ENCODE peak calls at places on chromosomes 12 and 14, in five cellular contexts. X, T, B, M and I are unnamed samples.

GRCh38 chr12:44875417-44875953 is 630 bp downstream of the NELL2 start:
- DNase-seq in B (no peak), T (no peak), X (no peak), M (peak; percentile 7), I (no peak)

GRCh38 chr14:88515499-88516221 is 39.1 kb downstream of the PTPN21 start:
- DNase-seq in X (no peak), M (no peak), T (no peak), B (no peak), I (no peak)

GRCh38 chr14:72618424-72618823 is 275.5 kb downstream of the DPF3 start:
- DNase-seq in B (no peak), X (no peak), M (no peak), T (no peak), I (peak; percentile 9)

GRCh38 chr12:10571141-10571540 is 42.3 kb downstream of the MAGOHB start:
- DNase-seq in B (no peak), T (no peak), M (no peak), X (no peak), I (no peak)

GRCh38 chr14:21263284-21264024 is 5.8 kb downstream of the HNRNPC start:
- DNase-seq in T (no peak), M (no peak), B (no peak), X (no peak), I (no peak)

GRCh38 chr12:770474-770873 is 18.1 kb downstream of the WNK1 start:
- DNase-seq in M (no peak), B (no peak), T (no peak), X (peak; percentile 10), I (no peak)

GRCh38 chr14:38207830-38208815 is at the start of gene SSTR1:
- DNase-seq in M (peak; percentile 90), B (peak; percentile 23), T (no peak), X (no peak), I (peak; percentile 93)

GRCh38 chr12:65798903-65799302 is 25.4 kb upstream of the HMGA2 start:
- DNase-seq in B (no peak), M (no peak), T (no peak), X (no peak), I (no peak)

GRCh38 chr12:2779281-2779680 is 15.5 kb upstream of the FKBP4 start:
- DNase-seq in M (no peak), T (no peak), X (no peak), B (peak; percentile 10), I (no peak)

GRCh38 chr14:90641111-90642010 is 174.9 kb downstream of the TTC7B start:
- DNase-seq in M (no peak), X (no peak), B (no peak), T (no peak), I (no peak)

GRCh38 chr12:11171953-11172675 is 1.1 kb downstream of the SMIM10L1 start:
- DNase-seq in B (no peak), M (no peak), T (no peak), X (peak; percentile 25), I (no peak)

GRCh38 chr14:28101992-28102391 is 664.6 kb upstream of the FOXG1 start:
- DNase-seq in T (no peak), B (no peak), M (no peak), X (no peak), I (no peak)

GRCh38 chr14:91186515-91187066 is 57.9 kb downstream of the GPR68 start:
- DNase-seq in X (peak; percentile 72), B (no peak), T (no peak), M (no peak), I (no peak)

GRCh38 chr12:56377310-56377988 is 14.8 kb upstream of the APOF start:
- DNase-seq in B (no peak), T (peak; percentile 48), M (no peak), X (peak; percentile 24), I (no peak)

GRCh38 chr14:37544407-37544806 is 50.6 kb downstream of the FOXA1 start:
- DNase-seq in B (peak; percentile 27), X (no peak), T (no peak), M (no peak), I (peak; percentile 44)

GRCh38 chr14:49999216-49999761 is 106.4 kb downstream of the ARF6 start:
- DNase-seq in B (peak; percentile 78), T (no peak), M (peak; percentile 82), X (peak; percentile 83), I (peak; percentile 84)

GRCh38 chr14:89621791-89622638 is 205.0 kb upstream of the FOXN3 start:
- DNase-seq in M (no peak), X (no peak), B (no peak), T (no peak), I (no peak)

GRCh38 chr12:47038270-47038748 is 41.1 kb upstream of the PCED1B start:
- DNase-seq in B (peak; percentile 12), X (no peak), M (no peak), T (no peak), I (no peak)

GRCh38 chr12:117926391-117926899 is 42.3 kb downstream of the KSR2 start:
- DNase-seq in M (no peak), X (no peak), T (no peak), B (no peak), I (no peak)